ENCODE peak calls at places on chromosomes 16 and 17, in nine cellular contexts. U is ecto neural progenitor cell; G is left ventricle myocardium inferior; C is cardiac muscle cell; B is stimulated activated CD8-positive, alpha-beta memory T cell treated with anti-CD3 and anti-CD28 coated beads, Interleukin-2, amount 100 ng/mL, for 1 hour; X is activated CD4-positive, alpha-beta T cell treated with anti-CD3 and anti-CD28 coated beads for 4 hours; V is anterior cingulate cortex; J is iris pigment epithelial cell; T is endothelial cell. Q is an unnamed sample.

GRCh38 chr16:81917375-81917774 is 93.9 kb downstream of the SDR42E1 start:
- DNase-seq in U (no peak), G (no peak), C (no peak), B (no peak), X (no peak), V (no peak), J (no peak), T (no peak), Q (no peak)

GRCh38 chr16:30033270-30033669 is 2.2 kb upstream of the TLCD3B start:
- DNase-seq in U (no peak), G (no peak), C (no peak), B (no peak), X (no peak), V (no peak), J (no peak), T (no peak), Q (no peak)

GRCh38 chr17:31313982-31314787 is at the start of gene EVI2B:
- DNase-seq in U (no peak), G (no peak), C (peak), B (no peak), X (peak), V (no peak), J (peak), T (no peak), Q (no peak)

GRCh38 chr16:23384878-23385277 is 68.1 kb downstream of the COG7 start:
- DNase-seq in U (no peak), G (no peak), C (no peak), B (no peak), X (no peak), V (no peak), J (no peak), T (no peak), Q (peak)

GRCh38 chr17:57404073-57404472 is 147.8 kb downstream of the MSI2 start:
- DNase-seq in U (no peak), G (no peak), C (no peak), B (no peak), X (no peak), V (no peak), J (no peak), T (no peak), Q (no peak)

GRCh38 chr17:15431201-15431600 is 36.2 kb downstream of the CDRT4 start:
- DNase-seq in U (no peak), G (no peak), C (no peak), B (no peak), X (no peak), V (no peak), J (no peak), T (no peak), Q (peak)

GRCh38 chr16:27446721-27447120 is 44.7 kb downstream of the IL21R start:
- DNase-seq in U (no peak), G (no peak), C (no peak), B (peak), X (peak), V (no peak), J (no peak), T (no peak), Q (no peak)

GRCh38 chr16:26330654-26331053 is 638.9 kb downstream of the HS3ST4 start:
- DNase-seq in U (no peak), G (no peak), C (no peak), B (no peak), X (no peak), V (no peak), J (no peak), T (no peak), Q (no peak)

GRCh38 chr16:4094138-4094773 is 22.0 kb downstream of the ADCY9 start:
- DNase-seq in U (no peak), G (no peak), C (no peak), B (no peak), X (no peak), V (no peak), J (no peak), T (no peak), Q (peak)

GRCh38 chr17:74271281-74271680 is 2.8 kb upstream of the DNAI2 start:
- DNase-seq in U (no peak), G (no peak), C (no peak), B (no peak), X (no peak), V (no peak), J (no peak), T (no peak), Q (no peak)

GRCh38 chr16:80210787-80211186 is 330.0 kb upstream of the DYNLRB2 start:
- DNase-seq in U (no peak), G (peak), C (no peak), B (no peak), X (no peak), V (no peak), J (no peak), T (no peak), Q (no peak)

GRCh38 chr17:36931697-36932382 is 5.4 kb upstream of the LHX1 start:
- DNase-seq in U (peak), G (no peak), C (peak), B (no peak), X (no peak), V (no peak), J (no peak), T (no peak), Q (no peak)

GRCh38 chr17:1413281-1413791 is 13.3 kb upstream of the YWHAE start:
- DNase-seq in U (no peak), G (peak), C (peak), B (no peak), X (no peak), V (no peak), J (peak), T (no peak), Q (peak)

GRCh38 chr17:57044976-57045867 is 39.8 kb upstream of the AKAP1 start:
- DNase-seq in U (no peak), G (no peak), C (no peak), B (no peak), X (no peak), V (no peak), J (no peak), T (no peak), Q (no peak)

GRCh38 chr17:58247511-58248363 is 9.4 kb downstream of the LPO start:
- DNase-seq in U (no peak), G (no peak), C (no peak), B (no peak), X (no peak), V (no peak), J (no peak), T (no peak), Q (no peak)

GRCh38 chr17:12088035-12088434 is 67.4 kb downstream of the MAP2K4 start:
- DNase-seq in U (no peak), G (no peak), C (no peak), B (no peak), X (no peak), V (no peak), J (no peak), T (no peak), Q (no peak)

GRCh38 chr17:76716834-76717205 is 6.1 kb upstream of the MXRA7 start:
- DNase-seq in U (no peak), G (no peak), C (peak), B (no peak), X (no peak), V (no peak), J (peak), T (no peak), Q (no peak)

GRCh38 chr16:86928517-86929148 is 350.3 kb downstream of the FOXL1 start:
- DNase-seq in U (no peak), G (no peak), C (peak), B (no peak), X (no peak), V (no peak), J (peak), T (no peak), Q (no peak)

GRCh38 chr16:3696425-3697218 is 20.7 kb downstream of the TRAP1 start:
- DNase-seq in U (no peak), G (no peak), C (peak), B (no peak), X (no peak), V (no peak), J (peak), T (no peak), Q (peak)

GRCh38 chr17:22278302-22279275 is 586.3 kb downstream of the KCNJ18 start:
- DNase-seq in U (no peak), G (no peak), C (no peak), B (no peak), X (no peak), V (no peak), J (no peak), T (no peak), Q (peak)

GRCh38 chr17:13568746-13569739 is 32.7 kb downstream of the HS3ST3A1 start:
- DNase-seq in U (no peak), G (no peak), C (peak), B (no peak), X (no peak), V (no peak), J (no peak), T (no peak), Q (no peak)

GRCh38 chr16:57785385-57785784 is 16.9 kb downstream of the KIFC3 start:
- DNase-seq in U (no peak), G (no peak), C (no peak), B (no peak), X (no peak), V (no peak), J (no peak), T (no peak), Q (no peak)

GRCh38 chr17:74351552-74352210 is 10.0 kb downstream of the BTBD17 start:
- DNase-seq in U (peak), G (no peak), C (no peak), B (no peak), X (no peak), V (no peak), J (no peak), T (peak), Q (no peak)